ENCODE peak calls at places on chromosomes 7 and 10, in nine cellular contexts. One of them, this sample, is unnamed.

GRCh38 chr7:67917118-67917755 is 920.6 kb downstream of the TYW1 start:
- DNase-seq in glomerular endothelial cell: no peak
- DNase-seq in WERI-Rb-1: no peak
- DNase-seq in HTR-8/SVneo: no peak
- DNase-seq in DMS153: no peak
- DNase-seq in trophoblast cell: no peak
- DNase-seq in astrocyte of the spinal cord: no peak
- DNase-seq in non-pigmented ciliary epithelial cell: no peak
- DNase-seq in T-helper 17 cell: no peak
- DNase-seq in this sample: no peak

GRCh38 chr10:63166742-63167258 is 33.7 kb downstream of the NRBF2 start:
- DNase-seq in glomerular endothelial cell: peak
- DNase-seq in WERI-Rb-1: peak
- DNase-seq in HTR-8/SVneo: peak
- DNase-seq in DMS153: peak
- DNase-seq in trophoblast cell: peak
- DNase-seq in astrocyte of the spinal cord: peak
- DNase-seq in non-pigmented ciliary epithelial cell: peak
- DNase-seq in T-helper 17 cell: no peak
- DNase-seq in this sample: no peak

GRCh38 chr7:14834888-14835287 is 67.7 kb downstream of the DGKB start:
- DNase-seq in glomerular endothelial cell: no peak
- DNase-seq in WERI-Rb-1: no peak
- DNase-seq in HTR-8/SVneo: no peak
- DNase-seq in DMS153: no peak
- DNase-seq in trophoblast cell: no peak
- DNase-seq in astrocyte of the spinal cord: peak
- DNase-seq in non-pigmented ciliary epithelial cell: no peak
- DNase-seq in T-helper 17 cell: no peak
- DNase-seq in this sample: no peak

GRCh38 chr10:74502963-74503608 is 323.3 kb upstream of the KAT6B start:
- DNase-seq in glomerular endothelial cell: peak
- DNase-seq in WERI-Rb-1: no peak
- DNase-seq in HTR-8/SVneo: peak
- DNase-seq in DMS153: no peak
- DNase-seq in trophoblast cell: no peak
- DNase-seq in astrocyte of the spinal cord: peak
- DNase-seq in non-pigmented ciliary epithelial cell: peak
- DNase-seq in T-helper 17 cell: no peak
- DNase-seq in this sample: no peak

GRCh38 chr10:103278862-103279298 is 1.9 kb downstream of the INA start:
- DNase-seq in glomerular endothelial cell: no peak
- DNase-seq in WERI-Rb-1: peak
- DNase-seq in HTR-8/SVneo: peak
- DNase-seq in DMS153: no peak
- DNase-seq in trophoblast cell: peak
- DNase-seq in astrocyte of the spinal cord: peak
- DNase-seq in non-pigmented ciliary epithelial cell: no peak
- DNase-seq in T-helper 17 cell: peak
- DNase-seq in this sample: peak

GRCh38 chr10:25934673-25935139 is 677 bp downstream of the MYO3A start:
- DNase-seq in glomerular endothelial cell: no peak
- DNase-seq in WERI-Rb-1: peak
- DNase-seq in HTR-8/SVneo: no peak
- DNase-seq in DMS153: no peak
- DNase-seq in trophoblast cell: peak
- DNase-seq in astrocyte of the spinal cord: no peak
- DNase-seq in non-pigmented ciliary epithelial cell: no peak
- DNase-seq in T-helper 17 cell: no peak
- DNase-seq in this sample: peak

GRCh38 chr10:35986756-35987467 is 344.8 kb upstream of the FZD8 start:
- DNase-seq in glomerular endothelial cell: no peak
- DNase-seq in WERI-Rb-1: no peak
- DNase-seq in HTR-8/SVneo: no peak
- DNase-seq in DMS153: no peak
- DNase-seq in trophoblast cell: no peak
- DNase-seq in astrocyte of the spinal cord: no peak
- DNase-seq in non-pigmented ciliary epithelial cell: no peak
- DNase-seq in T-helper 17 cell: no peak
- DNase-seq in this sample: no peak

GRCh38 chr10:8513155-8514147 is 459.0 kb downstream of the GATA3 start:
- DNase-seq in glomerular endothelial cell: no peak
- DNase-seq in WERI-Rb-1: no peak
- DNase-seq in HTR-8/SVneo: no peak
- DNase-seq in DMS153: no peak
- DNase-seq in trophoblast cell: peak
- DNase-seq in astrocyte of the spinal cord: no peak
- DNase-seq in non-pigmented ciliary epithelial cell: no peak
- DNase-seq in T-helper 17 cell: no peak
- DNase-seq in this sample: no peak

GRCh38 chr7:43242628-43243255 is 130.3 kb downstream of the HECW1 start:
- DNase-seq in glomerular endothelial cell: no peak
- DNase-seq in WERI-Rb-1: no peak
- DNase-seq in HTR-8/SVneo: no peak
- DNase-seq in DMS153: no peak
- DNase-seq in trophoblast cell: no peak
- DNase-seq in astrocyte of the spinal cord: no peak
- DNase-seq in non-pigmented ciliary epithelial cell: no peak
- DNase-seq in T-helper 17 cell: no peak
- DNase-seq in this sample: no peak

GRCh38 chr10:12534824-12535223 is 185.5 kb downstream of the CAMK1D start:
- DNase-seq in glomerular endothelial cell: no peak
- DNase-seq in WERI-Rb-1: no peak
- DNase-seq in HTR-8/SVneo: no peak
- DNase-seq in DMS153: no peak
- DNase-seq in trophoblast cell: peak
- DNase-seq in astrocyte of the spinal cord: no peak
- DNase-seq in non-pigmented ciliary epithelial cell: no peak
- DNase-seq in T-helper 17 cell: no peak
- DNase-seq in this sample: peak

GRCh38 chr7:82517059-82517458 is 73.5 kb upstream of the CACNA2D1 start:
- DNase-seq in glomerular endothelial cell: no peak
- DNase-seq in WERI-Rb-1: no peak
- DNase-seq in HTR-8/SVneo: no peak
- DNase-seq in DMS153: no peak
- DNase-seq in trophoblast cell: no peak
- DNase-seq in astrocyte of the spinal cord: no peak
- DNase-seq in non-pigmented ciliary epithelial cell: no peak
- DNase-seq in T-helper 17 cell: no peak
- DNase-seq in this sample: no peak

GRCh38 chr10:18164093-18164492 is 23.9 kb downstream of the CACNB2 start:
- DNase-seq in glomerular endothelial cell: no peak
- DNase-seq in WERI-Rb-1: no peak
- DNase-seq in HTR-8/SVneo: no peak
- DNase-seq in DMS153: no peak
- DNase-seq in trophoblast cell: no peak
- DNase-seq in astrocyte of the spinal cord: peak
- DNase-seq in non-pigmented ciliary epithelial cell: no peak
- DNase-seq in T-helper 17 cell: no peak
- DNase-seq in this sample: no peak

GRCh38 chr7:134886353-134887057 is 99.8 kb upstream of the AGBL3 start:
- DNase-seq in glomerular endothelial cell: no peak
- DNase-seq in WERI-Rb-1: no peak
- DNase-seq in HTR-8/SVneo: no peak
- DNase-seq in DMS153: peak
- DNase-seq in trophoblast cell: peak
- DNase-seq in astrocyte of the spinal cord: peak
- DNase-seq in non-pigmented ciliary epithelial cell: peak
- DNase-seq in T-helper 17 cell: no peak
- DNase-seq in this sample: no peak

GRCh38 chr7:46545790-46546189 is 624.7 kb upstream of the IGFBP3 start:
- DNase-seq in glomerular endothelial cell: peak
- DNase-seq in WERI-Rb-1: no peak
- DNase-seq in HTR-8/SVneo: no peak
- DNase-seq in DMS153: no peak
- DNase-seq in trophoblast cell: peak
- DNase-seq in astrocyte of the spinal cord: peak
- DNase-seq in non-pigmented ciliary epithelial cell: peak
- DNase-seq in T-helper 17 cell: no peak
- DNase-seq in this sample: no peak

GRCh38 chr7:50610521-50611277 is 45.5 kb upstream of the DDC start:
- DNase-seq in glomerular endothelial cell: no peak
- DNase-seq in WERI-Rb-1: no peak
- DNase-seq in HTR-8/SVneo: no peak
- DNase-seq in DMS153: no peak
- DNase-seq in trophoblast cell: no peak
- DNase-seq in astrocyte of the spinal cord: peak
- DNase-seq in non-pigmented ciliary epithelial cell: peak
- DNase-seq in T-helper 17 cell: no peak
- DNase-seq in this sample: no peak

GRCh38 chr7:1282679-1283078 is 50.0 kb downstream of the UNCX start:
- DNase-seq in glomerular endothelial cell: no peak
- DNase-seq in WERI-Rb-1: no peak
- DNase-seq in HTR-8/SVneo: no peak
- DNase-seq in DMS153: no peak
- DNase-seq in trophoblast cell: no peak
- DNase-seq in astrocyte of the spinal cord: no peak
- DNase-seq in non-pigmented ciliary epithelial cell: no peak
- DNase-seq in T-helper 17 cell: no peak
- DNase-seq in this sample: no peak

GRCh38 chr10:129715805-129716785 is 248.0 kb downstream of the EBF3 start:
- DNase-seq in glomerular endothelial cell: no peak
- DNase-seq in WERI-Rb-1: no peak
- DNase-seq in HTR-8/SVneo: no peak
- DNase-seq in DMS153: no peak
- DNase-seq in trophoblast cell: no peak
- DNase-seq in astrocyte of the spinal cord: no peak
- DNase-seq in non-pigmented ciliary epithelial cell: no peak
- DNase-seq in T-helper 17 cell: no peak
- DNase-seq in this sample: no peak

This sample was measured in activated T-cell treated with anti-CD3 and anti-CD28 coated beads for 48 hours.